ENCODE peak calls at places on chromosomes 12 and 14, in six cellular contexts. O, C, E, B, G and M are unnamed samples.

GRCh38 chr12:106048016-106048415 is 90.7 kb downstream of the NUAK1 start:
- DNase-seq in O (no peak), E (no peak), G (no peak), B (no peak), C (no peak), M (no peak)

GRCh38 chr12:91604897-91605296 is 422.3 kb upstream of the DCN start:
- DNase-seq in E (no peak), O (no peak), G (peak; percentile 3), C (no peak), B (no peak), M (no peak)

GRCh38 chr12:57370084-57370483 is 60.8 kb downstream of the R3HDM2 start:
- DNase-seq in C (no peak), G (no peak), B (no peak), E (no peak), O (no peak), M (no peak)

GRCh38 chr14:97703006-97703760 is 906.0 kb downstream of the VRK1 start:
- DNase-seq in C (no peak), G (no peak), B (no peak), E (no peak), O (no peak), M (no peak)

GRCh38 chr12:108700833-108701450 is 30.4 kb downstream of the CORO1C start:
- DNase-seq in C (no peak), G (peak; percentile 26), E (no peak), B (no peak), O (no peak), M (no peak)

GRCh38 chr12:51190820-51191219 is 17.9 kb upstream of the TFCP2 start:
- DNase-seq in E (no peak), B (no peak), G (no peak), C (no peak), O (no peak), M (no peak)

GRCh38 chr12:18239561-18239960 is 21.8 kb upstream of the PIK3C2G start:
- DNase-seq in G (peak; percentile 17), O (no peak), B (no peak), E (no peak), C (no peak), M (no peak)

GRCh38 chr14:90355540-90356518 is 24.1 kb upstream of the NRDE2 start:
- DNase-seq in O (peak; percentile 53), E (peak; percentile 3), B (no peak), G (no peak), C (no peak), M (no peak)

GRCh38 chr12:11513288-11513687 is 117.9 kb upstream of the PRB2 start:
- DNase-seq in E (no peak), G (peak; percentile 11), O (no peak), B (no peak), C (peak; percentile 12), M (no peak)

GRCh38 chr12:70843363-70843762 is 77.2 kb downstream of the PTPRR start:
- DNase-seq in B (no peak), E (no peak), C (no peak), G (no peak), O (no peak), M (no peak)
- TF ChIP-seq CTCF in B (no peak), E (no peak), C (no peak), G (no peak), O (no peak), M (no peak)

DNA sequence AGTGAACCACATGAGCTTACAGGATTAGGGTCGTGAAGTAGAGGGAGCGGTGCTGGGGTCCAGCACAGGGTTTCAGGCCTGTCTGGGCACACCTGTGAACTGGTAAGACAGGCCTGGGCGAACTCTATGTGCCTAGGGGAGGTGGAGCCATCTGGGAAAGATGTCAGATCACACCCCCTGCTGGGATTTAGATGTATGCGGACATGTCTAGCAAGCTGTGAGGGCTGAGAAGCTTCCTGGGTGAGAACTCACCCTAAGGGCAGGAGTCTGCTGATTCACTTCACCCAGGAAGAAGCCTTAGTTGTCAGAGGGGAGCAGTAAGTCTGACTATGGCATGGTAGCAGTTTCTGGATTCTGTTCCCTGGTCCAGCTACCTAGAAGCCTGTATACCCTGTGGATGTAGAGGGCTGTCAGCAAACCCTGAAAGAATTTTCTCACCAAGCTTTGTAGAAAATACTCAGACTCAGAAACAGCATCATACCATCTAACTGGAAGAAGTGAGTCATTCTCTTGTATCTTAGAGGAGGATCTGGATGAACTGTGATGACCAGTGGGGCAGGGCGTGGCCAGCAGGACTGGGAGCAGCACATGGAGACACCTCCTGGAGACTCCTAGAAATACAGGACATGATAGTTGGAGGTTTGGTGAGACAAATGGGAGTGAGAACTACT is 11.2 kb upstream of the PYGL start:
- DNase-seq in G (peak; percentile 88), O (peak; percentile 59), B (peak; percentile 80), E (peak; percentile 98), C (peak; percentile 96), M (peak; percentile 75)
- TF ChIP-seq CTCF in G (peak; percentile 53), O (no peak), B (peak; percentile 9), E (peak; percentile 74), C (peak; percentile 68), M (peak; percentile 30)

GRCh38 chr12:26523708-26524150 is 309.3 kb downstream of the ITPR2 start:
- DNase-seq in O (peak; percentile 86), B (peak; percentile 92), C (peak; percentile 98), E (peak; percentile 85), G (peak; percentile 99), M (peak; percentile 90)
- TF ChIP-seq CTCF in O (no peak), B (no peak), C (peak; percentile 57), E (no peak), G (no peak), M (no peak)

GRCh38 chr12:44465139-44465538 is 411.0 kb downstream of the NELL2 start:
- DNase-seq in E (no peak), O (no peak), C (no peak), B (no peak), G (no peak), M (no peak)
- TF ChIP-seq CTCF in E (no peak), O (no peak), C (no peak), B (no peak), G (no peak), M (no peak)

GRCh38 chr12:131223171-131223761 is 269.6 kb downstream of the ADGRD1 start:
- DNase-seq in O (peak; percentile 21), C (no peak), B (peak; percentile 23), G (no peak), E (no peak), M (no peak)

GRCh38 chr12:131226345-131227265 is 272.9 kb downstream of the ADGRD1 start:
- DNase-seq in C (no peak), E (no peak), B (no peak), O (peak; percentile 39), G (no peak), M (peak; percentile 42)

GRCh38 chr12:131222271-131223139 is 268.8 kb downstream of the ADGRD1 start:
- DNase-seq in C (no peak), E (no peak), O (peak; percentile 65), B (no peak), G (no peak), M (peak; percentile 59)

GRCh38 chr12:131221946-131222249 is 268.2 kb downstream of the ADGRD1 start:
- DNase-seq in C (no peak), E (no peak), O (no peak), B (no peak), G (no peak), M (no peak)

DNA sequence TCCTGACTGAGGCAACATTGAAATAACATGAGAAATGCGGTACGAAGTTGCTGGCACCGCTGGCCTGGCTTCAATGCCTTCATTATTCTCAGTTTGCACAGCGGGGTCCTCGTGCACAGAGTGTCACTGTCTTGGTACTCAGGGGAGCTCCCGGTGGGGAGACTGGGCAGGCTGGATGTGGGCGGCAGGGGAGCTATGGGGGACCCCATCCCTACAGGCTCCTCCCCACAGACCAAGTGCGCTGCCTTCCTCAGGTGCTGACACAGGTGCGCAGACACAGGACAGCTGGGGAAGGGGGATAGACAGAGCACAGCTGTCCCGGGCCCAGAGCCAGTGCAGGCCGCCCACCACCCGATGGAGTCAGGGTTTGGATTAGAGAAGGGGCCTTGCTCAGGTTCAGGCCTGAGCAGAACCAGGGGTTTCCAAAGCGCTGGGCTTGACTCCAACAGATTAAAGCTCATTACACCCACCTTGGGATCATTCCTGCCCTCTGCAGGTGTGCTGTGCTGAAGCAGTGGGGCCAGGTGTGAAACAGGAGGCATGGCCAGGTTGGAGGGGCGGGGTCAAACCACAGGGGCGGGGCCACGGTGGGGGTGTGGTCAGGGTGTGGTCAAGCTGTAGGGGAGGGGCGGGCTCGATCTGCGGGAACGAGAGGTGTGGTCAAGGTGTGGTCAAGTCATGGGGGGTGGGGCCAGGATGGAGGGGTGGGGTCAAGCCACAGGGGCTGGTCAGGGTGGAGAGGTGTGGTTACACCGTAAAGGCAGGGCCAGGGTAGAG is 270.3 kb downstream of the ADGRD1 start:
- DNase-seq in E (no peak), C (no peak), O (peak; percentile 86), G (no peak), B (peak; percentile 28), M (peak; percentile 63)
- TF ChIP-seq CTCF in E (no peak), C (no peak), O (no peak), G (no peak), B (no peak), M (no peak)